ENCODE peak calls at places on chromosomes 2 and 18, in nine cellular contexts. E, B, O, X, G, Q, J, H and N are unnamed samples.
A peak's percentile ranks its signal among the peaks of the same experiment; 100 is the strongest.

GRCh38 chr2:144328933-144329332 is 191.0 kb downstream of the ZEB2 start:
- DNase-seq in B (no peak), O (no peak), Q (no peak), X (no peak), E (no peak), H (no peak), G (no peak), J (no peak), N (no peak)

GRCh38 chr2:234334146-234334545 is 162.7 kb downstream of the ARL4C start:
- DNase-seq in J (peak; percentile 20), B (no peak), Q (no peak), E (peak; percentile 63), H (peak; percentile 21), G (no peak), X (no peak), O (no peak), N (peak; percentile 2)

GRCh38 chr2:27379840-27380625 is 501 bp downstream of the ZNF513 start:
- DNase-seq in H (peak; percentile 33), J (peak; percentile 35), B (peak; percentile 70), Q (peak; percentile 79), E (peak; percentile 85), O (peak; percentile 88), X (peak; percentile 84), G (peak; percentile 89), N (peak; percentile 21)

GRCh38 chr2:15753811-15754702 is 162.4 kb downstream of the DDX1 start:
- DNase-seq in H (no peak), Q (no peak), G (peak; percentile 43), X (no peak), O (no peak), E (peak; percentile 43), J (no peak), B (no peak), N (no peak)

GRCh38 chr2:30736461-30737325 is 70.6 kb downstream of the CAPN13 start:
- DNase-seq in G (no peak), O (peak; percentile 33), B (no peak), Q (no peak), X (no peak), E (no peak), H (no peak), J (no peak), N (no peak)

GRCh38 chr2:176449852-176450251 is 180.6 kb downstream of the MTX2 start:
- DNase-seq in O (no peak), J (no peak), G (no peak), X (no peak), Q (no peak), H (no peak), B (no peak), E (no peak), N (no peak)

GRCh38 chr2:100606740-100607343 is 44.0 kb downstream of the PDCL3 start:
- DNase-seq in J (peak; percentile 59), E (peak; percentile 58), H (peak; percentile 52), B (no peak), O (no peak), X (no peak), Q (no peak), G (no peak), N (peak; percentile 48)

GRCh38 chr2:43569921-43570320 is 25.9 kb downstream of the THADA start:
- DNase-seq in G (no peak), X (no peak), O (no peak), B (no peak), E (no peak), Q (no peak), H (no peak), J (no peak), N (no peak)

GRCh38 chr2:234395801-234396478 is 100.9 kb downstream of the ARL4C start:
- DNase-seq in J (no peak), O (no peak), Q (no peak), E (no peak), B (no peak), H (no peak), G (no peak), X (no peak), N (no peak)

DNA sequence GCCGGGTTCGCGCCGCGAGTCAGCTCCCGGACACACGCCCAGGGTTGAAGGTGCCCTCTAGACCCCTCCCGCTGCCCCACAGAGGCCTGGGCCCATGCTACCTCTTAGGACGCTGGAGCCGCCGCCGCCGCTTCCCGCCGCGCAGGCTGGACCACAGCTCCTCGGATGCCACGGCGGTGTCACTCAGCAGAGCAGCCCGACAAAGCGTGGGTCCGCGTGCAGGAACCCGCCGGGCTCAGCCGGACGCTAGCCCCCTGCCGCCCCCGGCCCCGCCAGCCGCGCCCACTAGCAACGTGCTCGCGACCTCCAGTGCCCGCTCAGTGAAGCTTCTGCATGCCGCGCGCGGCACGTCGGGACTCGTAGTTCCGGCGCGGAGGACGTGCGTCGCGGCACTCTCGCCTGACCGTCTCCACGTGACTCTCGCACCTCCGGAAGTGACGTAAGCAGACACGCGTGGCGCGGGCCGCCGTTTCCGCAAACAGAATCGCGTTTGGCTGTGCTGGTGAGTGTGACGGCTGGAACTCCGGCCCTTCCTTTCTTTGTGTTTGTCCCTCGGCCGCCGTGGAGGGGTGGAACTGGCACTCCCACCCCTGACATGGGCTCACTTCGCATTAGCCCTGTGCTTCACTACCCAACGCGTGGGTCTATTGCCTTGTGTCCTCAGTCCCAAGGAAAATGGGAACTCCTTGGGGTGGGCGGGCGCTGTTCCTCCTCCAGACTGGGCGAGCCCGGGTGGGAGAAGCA is at the start of the genes FAM210A and RNMT:
- DNase-seq in E (peak; percentile 98), H (peak; percentile 98), O (peak; percentile 98), B (peak; percentile 94), G (peak; percentile 97), Q (peak; percentile 94), X (peak; percentile 97), J (peak; percentile 94), N (peak; percentile 97)
- TF ChIP-seq CTCF in E (no peak), H (peak; percentile 8), O (no peak), B (no peak), G (no peak), Q (no peak), X (peak; percentile 7), J (no peak), N (no peak)

GRCh38 chr2:120344214-120344990 is 1.5 kb upstream of the INHBB start:
- DNase-seq in J (no peak), Q (no peak), H (peak; percentile 34), O (no peak), X (no peak), E (no peak), B (no peak), G (no peak), N (no peak)
- H3K4me3 ChIP-seq in J (no peak overlapping the region), Q (peak overlapping the region; percentile 57), H (peak overlapping the region; percentile 27), O (peak overlapping the region; percentile 45), X (peak overlapping the region; percentile 15), E (peak overlapping the region; percentile 17), B (peak overlapping the region; percentile 49), G (peak overlapping the region; percentile 84), N (peak overlapping the region; percentile 7)

GRCh38 chr2:38256610-38257009 is 120.5 kb downstream of the ATL2 start:
- DNase-seq in E (no peak), G (no peak), B (no peak), Q (no peak), O (no peak), H (no peak), X (no peak), J (no peak), N (no peak)
- TF ChIP-seq CTCF in E (no peak), G (no peak), B (no peak), Q (no peak), O (no peak), H (no peak), X (no peak), J (no peak), N (no peak)

GRCh38 chr18:44682871-44683221 is 2.2 kb downstream of the SETBP1 start:
- DNase-seq in Q (peak; percentile 43), O (peak; percentile 82), J (no peak), B (peak; percentile 63), E (no peak), G (no peak), H (no peak), X (no peak), N (no peak)
- H3K4me3 ChIP-seq in Q (peak overlapping the region; percentile 72), O (peak overlapping the region; percentile 75), J (peak overlapping the region; percentile 29), B (peak overlapping the region; percentile 72), E (no peak overlapping the region), G (peak overlapping the region; percentile 92), H (peak overlapping the region; percentile 94), X (no peak overlapping the region), N (no peak overlapping the region)